ENCODE peak calls at places on chromosomes 12 and 14, in eight cellular contexts. V is GM12865, J is sciatic nerve, U is BJ, W is ovary, K is CMK, Q is A549, R is nephron progenitor cell. A is an unnamed sample.
A peak's percentile ranks its signal among the peaks of the same experiment; 100 is the strongest.

GRCh38 chr12:57760347-57760982 is 5.6 kb downstream of the MARCHF9 start:
- DNase-seq in K (no peak), U (no peak), Q (no peak), J (no peak), R (peak; percentile 84), W (no peak), V (no peak), A (no peak)

GRCh38 chr12:6952121-6952859 is 1.1 kb downstream of the PTPN6 start:
- DNase-seq in Q (no peak), W (no peak), J (peak; percentile 59), V (no peak), U (no peak), R (no peak), K (no peak), A (no peak)

GRCh38 chr14:95217391-95217900 is 60.1 kb upstream of the DICER1 start:
- DNase-seq in W (no peak), K (no peak), J (no peak), V (no peak), Q (no peak), U (no peak), R (no peak), A (no peak)

GRCh38 chr12:113005759-113006158 is 27.4 kb downstream of the OAS2 start:
- DNase-seq in K (no peak), Q (peak; percentile 20), J (no peak), U (no peak), V (no peak), W (no peak), R (peak; percentile 15), A (no peak)

GRCh38 chr12:53231859-53232640 is at the start of gene RARG:
- DNase-seq in K (no peak), J (peak; percentile 82), U (no peak), W (peak; percentile 66), Q (peak; percentile 76), R (peak; percentile 66), V (no peak), A (no peak)

GRCh38 chr14:60760209-60760608 is 25.6 kb downstream of the MNAT1 start:
- DNase-seq in V (no peak), R (no peak), K (no peak), U (no peak), Q (no peak), J (no peak), W (no peak), A (no peak)

GRCh38 chr12:112517730-112518129 is 99.0 kb downstream of the PTPN11 start:
- DNase-seq in Q (no peak), U (no peak), V (no peak), R (no peak), J (no peak), W (no peak), K (no peak), A (no peak)

GRCh38 chr14:75088566-75089373 is 19.3 kb downstream of the ZC2HC1C start:
- DNase-seq in J (no peak), W (peak; percentile 18), R (peak; percentile 56), K (no peak), U (no peak), V (peak; percentile 43), Q (peak; percentile 63), A (no peak)

GRCh38 chr12:1797011-1797901 is 23.1 kb upstream of the LRTM2 start:
- DNase-seq in K (peak; percentile 78), J (peak; percentile 83), Q (no peak), V (peak; percentile 64), U (no peak), W (peak; percentile 58), R (no peak), A (no peak)

GRCh38 chr12:132007041-132007440 is 57.3 kb downstream of the EP400 start:
- DNase-seq in K (no peak), R (no peak), J (no peak), U (no peak), V (no peak), Q (no peak), W (no peak), A (no peak)

GRCh38 chr14:104687601-104688504 is 1.6 kb upstream of the INF2 start:
- DNase-seq in U (no peak), J (no peak), Q (peak; percentile 94), V (no peak), K (no peak), R (peak; percentile 50), W (peak; percentile 79), A (peak; percentile 45)

GRCh38 chr12:52415870-52416750 is 10.0 kb upstream of the KRT82 start:
- DNase-seq in J (no peak), R (no peak), K (no peak), W (peak; percentile 21), U (no peak), V (no peak), Q (peak; percentile 56), A (peak; percentile 19)

GRCh38 chr12:2084553-2085296 is 31.9 kb downstream of the CACNA1C start:
- DNase-seq in U (peak; percentile 39), R (no peak), W (no peak), J (no peak), V (no peak), K (no peak), Q (no peak), A (no peak)

GRCh38 chr14:94594441-94594840 is 13.2 kb downstream of the SERPINA5 start:
- DNase-seq in W (no peak), R (no peak), K (no peak), U (no peak), V (no peak), Q (no peak), J (no peak), A (no peak)

GRCh38 chr12:79689477-79690155 is 1.1 kb downstream of the PAWR start:
- DNase-seq in U (no peak), R (peak; percentile 66), J (peak; percentile 67), Q (peak; percentile 76), W (peak; percentile 50), V (peak; percentile 62), K (no peak), A (no peak)

GRCh38 chr14:104977008-104977680 is 1.0 kb downstream of the AHNAK2 start:
- DNase-seq in V (no peak), J (no peak), W (no peak), K (no peak), R (no peak), Q (peak; percentile 61), U (no peak), A (no peak)

GRCh38 chr12:449203-449602 is 10.5 kb upstream of the B4GALNT3 start:
- DNase-seq in V (no peak), U (no peak), Q (no peak), K (no peak), R (no peak), J (no peak), W (no peak), A (no peak)

GRCh38 chr14:38016497-38016896 is 191.2 kb upstream of the SSTR1 start:
- DNase-seq in U (no peak), W (no peak), V (no peak), J (no peak), Q (no peak), K (no peak), R (no peak), A (no peak)

GRCh38 chr12:15001733-15002471 is 29.1 kb downstream of the PDE6H start:
- DNase-seq in R (peak; percentile 20), J (peak; percentile 56), U (no peak), Q (no peak), V (no peak), K (no peak), W (peak; percentile 64), A (no peak)

GRCh38 chr12:11807453-11807852 is 158.0 kb downstream of the ETV6 start:
- DNase-seq in J (no peak), K (no peak), U (no peak), V (peak; percentile 30), Q (no peak), W (no peak), R (no peak), A (no peak)

GRCh38 chr12:90953956-90954421 is 987 bp downstream of the CCER1 start:
- DNase-seq in W (no peak), J (peak; percentile 53), K (no peak), U (no peak), V (peak; percentile 70), R (peak; percentile 18), Q (peak; percentile 85), A (no peak)

GRCh38 chr12:63124778-63125177 is 26.2 kb downstream of the AVPR1A start:
- DNase-seq in J (no peak), W (no peak), Q (no peak), V (no peak), R (no peak), U (no peak), K (no peak), A (no peak)

GRCh38 chr12:10645910-10646309 is 27.9 kb downstream of the STYK1 start:
- DNase-seq in K (no peak), J (no peak), V (no peak), W (no peak), Q (no peak), U (no peak), R (no peak), A (no peak)

GRCh38 chr12:93020225-93020997 is 91.3 kb upstream of the EEA1 start:
- DNase-seq in U (no peak), J (no peak), V (no peak), R (no peak), W (peak; percentile 58), Q (no peak), K (no peak), A (no peak)

GRCh38 chr14:63508033-63508432 is 35.1 kb downstream of the PPP2R5E start:
- DNase-seq in Q (no peak), U (no peak), R (no peak), V (no peak), K (no peak), J (no peak), W (no peak), A (no peak)

GRCh38 chr14:50083467-50084337 is 32.7 kb downstream of the VCPKMT start:
- DNase-seq in K (no peak), Q (no peak), V (peak; percentile 78), R (no peak), U (no peak), W (no peak), J (no peak), A (no peak)

GRCh38 chr12:123516221-123516780 is 17.2 kb downstream of the RILPL1 start:
- DNase-seq in U (no peak), V (no peak), K (no peak), J (no peak), R (peak; percentile 43), Q (no peak), W (no peak), A (no peak)

GRCh38 chr14:74427651-74428050 is 1.6 kb upstream of the SYNDIG1L start:
- DNase-seq in V (no peak), J (no peak), Q (no peak), R (no peak), W (no peak), U (no peak), K (no peak), A (no peak)

GRCh38 chr12:49147384-49147783 is 16.2 kb upstream of the TUBA1B start:
- DNase-seq in Q (no peak), K (no peak), W (no peak), R (no peak), J (no peak), U (no peak), V (no peak), A (no peak)

GRCh38 chr14:55556929-55557623 is 22.9 kb upstream of the KTN1 start:
- DNase-seq in R (peak; percentile 32), J (peak; percentile 63), K (no peak), W (no peak), Q (peak; percentile 64), U (peak; percentile 66), V (no peak), A (peak; percentile 97)

GRCh38 chr12:6582196-6582595 is 14.1 kb upstream of the NOP2 start:
- DNase-seq in Q (peak; percentile 25), U (no peak), J (no peak), R (peak; percentile 18), K (no peak), V (no peak), W (no peak), A (no peak)

GRCh38 chr12:57151741-57152407 is 4.5 kb upstream of the LRP1-AS start:
- DNase-seq in J (peak; percentile 84), Q (no peak), V (no peak), R (no peak), U (no peak), W (peak; percentile 89), K (no peak), A (no peak)

GRCh38 chr14:81990312-81990761 is 456.7 kb upstream of the SEL1L start:
- DNase-seq in V (peak; percentile 57), R (peak; percentile 67), W (no peak), K (no peak), J (peak; percentile 67), U (no peak), Q (peak; percentile 52), A (peak; percentile 5)

GRCh38 chr12:32736445-32736844 is 19.3 kb downstream of the YARS2 start:
- DNase-seq in U (no peak), V (no peak), R (no peak), K (no peak), J (no peak), W (no peak), Q (no peak), A (no peak)